ENCODE peak calls at places on chromosomes 4 and X, in seven cellular contexts. M is ovary, K is GM10248, I is breast epithelium, L is DMS53, E is A172, G is non-pigmented ciliary epithelial cell. X is an unnamed sample.

GRCh38 chr4:2994917-2995316 is 31.5 kb downstream of the GRK4 start:
- DNase-seq in M (no peak), K (no peak), I (no peak), L (no peak), E (no peak), G (no peak), X (no peak)

GRCh38 chr4:40197879-40198689 is 1.3 kb downstream of the RHOH start:
- DNase-seq in M (no peak), K (no peak), I (no peak), L (no peak), E (no peak), G (no peak), X (no peak)

GRCh38 chr4:102554482-102554881 is 53.3 kb downstream of the NFKB1 start:
- DNase-seq in M (no peak), K (no peak), I (no peak), L (no peak), E (peak; percentile 66), G (no peak), X (no peak)

GRCh38 chr4:1592179-1593037 is 91.7 kb downstream of the FAM53A start:
- DNase-seq in M (no peak), K (no peak), I (no peak), L (no peak), E (no peak), G (no peak), X (no peak)

GRCh38 chr4:187174749-187175148 is 451.1 kb upstream of the FAT1 start:
- DNase-seq in M (no peak), K (no peak), I (no peak), L (no peak), E (no peak), G (no peak), X (no peak)

GRCh38 chr4:148415500-148415899 is 26.7 kb downstream of the NR3C2 start:
- DNase-seq in M (no peak), K (no peak), I (no peak), L (peak; percentile 42), E (peak; percentile 1), G (peak; percentile 1), X (no peak)

GRCh38 chr4:1399508-1400190 is 6.6 kb downstream of the NKX1-1 start:
- DNase-seq in M (no peak), K (no peak), I (peak; percentile 31), L (peak; percentile 39), E (no peak), G (no peak), X (no peak)

GRCh38 chrX:153416781-153417180 is 5.5 kb downstream of the ZFP92 start:
- DNase-seq in M (no peak), K (no peak), I (no peak), L (no peak), E (no peak), G (no peak), X (no peak)

GRCh38 chrX:143781103-143781502 is 60.6 kb upstream of the SPANXN2 start:
- DNase-seq in M (no peak), K (no peak), I (no peak), L (peak; percentile 45), E (peak; percentile 47), G (no peak), X (no peak)

GRCh38 chr4:180993179-180993841 is 1249.9 kb upstream of the TENM3 start:
- DNase-seq in M (no peak), K (no peak), I (no peak), L (no peak), E (no peak), G (no peak), X (no peak)

GRCh38 chr4:6889101-6889735 is 20.4 kb upstream of the TBC1D14 start:
- DNase-seq in M (no peak), K (peak; percentile 15), I (no peak), L (no peak), E (no peak), G (no peak), X (no peak)

GRCh38 chr4:79227896-79228295 is 98.0 kb downstream of the NAA11 start:
- DNase-seq in M (no peak), K (no peak), I (no peak), L (no peak), E (no peak), G (peak; percentile 3), X (no peak)

GRCh38 chr4:48985976-48986653 is at the start of gene CWH43:
- DNase-seq in M (no peak), K (no peak), I (no peak), L (peak; percentile 21), E (no peak), G (no peak), X (no peak)

X was measured in lower leg skin.